ENCODE peak calls at places on chromosome 5, in seven cellular contexts. S is DMS79 treated with DMSO at 0.1 percent for 48 hours, L is naive B cell, V is fibroblast of mammary gland, X is EL, O is HCT116, Z is cerebellar cortex. Y is an unnamed sample.

GRCh38 chr5:65126670-65127069 is 355.1 kb downstream of the ADAMTS6 start:
- DNase-seq in S (no peak), L (no peak), V (no peak), X (no peak), O (no peak), Z (peak), Y (no peak)

GRCh38 chr5:123735384-123735783 is 223.4 kb downstream of the CSNK1G3 start:
- DNase-seq in S (no peak), L (no peak), V (no peak), X (no peak), O (no peak), Z (no peak), Y (no peak)

GRCh38 chr5:42811591-42812392 is at the start of gene SELENOP:
- DNase-seq in S (peak), L (no peak), V (peak), X (no peak), O (peak), Z (peak), Y (no peak)

GRCh38 chr5:95817430-95817829 is 5.1 kb downstream of the GLRX start:
- DNase-seq in S (no peak), L (no peak), V (peak), X (peak), O (no peak), Z (no peak), Y (no peak)

GRCh38 chr5:138978085-138978484 is 103.0 kb upstream of the LRRTM2 start:
- DNase-seq in S (no peak), L (no peak), V (no peak), X (peak), O (no peak), Z (no peak), Y (no peak)

GRCh38 chr5:110159202-110159601 is 469.5 kb downstream of the MAN2A1 start:
- DNase-seq in S (no peak), L (no peak), V (peak), X (peak), O (no peak), Z (no peak), Y (no peak)

GRCh38 chr5:32505718-32506117 is 61.2 kb upstream of the ZFR start:
- DNase-seq in S (no peak), L (no peak), V (peak), X (peak), O (no peak), Z (no peak), Y (peak)

GRCh38 chr5:150529147-150529546 is 21.2 kb downstream of the NDST1 start:
- DNase-seq in S (no peak), L (no peak), V (no peak), X (no peak), O (no peak), Z (no peak), Y (no peak)

GRCh38 chr5:76204713-76205112 is 121.5 kb downstream of the SV2C start:
- DNase-seq in S (no peak), L (no peak), V (peak), X (no peak), O (no peak), Z (peak), Y (no peak)

GRCh38 chr5:15615859-15616258 is 115.9 kb downstream of the FBXL7 start:
- DNase-seq in S (no peak), L (no peak), V (peak), X (no peak), O (no peak), Z (no peak), Y (no peak)

GRCh38 chr5:39624268-39624886 is 199.6 kb upstream of the DAB2 start:
- DNase-seq in S (no peak), L (no peak), V (peak), X (peak), O (peak), Z (no peak), Y (no peak)

GRCh38 chr5:65047948-65048690 is 279.4 kb downstream of the CWC27 start:
- DNase-seq in S (no peak), L (no peak), V (no peak), X (no peak), O (no peak), Z (no peak), Y (no peak)

GRCh38 chr5:119031905-119032304 is 39.0 kb upstream of the DMXL1 start:
- DNase-seq in S (no peak), L (peak), V (peak), X (no peak), O (peak), Z (no peak), Y (no peak)

GRCh38 chr5:179368806-179369529 is 23.7 kb upstream of the ADAMTS2 start:
- DNase-seq in S (no peak), L (no peak), V (no peak), X (no peak), O (no peak), Z (no peak), Y (no peak)

GRCh38 chr5:78845487-78845886 is 139.6 kb downstream of the ARSB start:
- DNase-seq in S (no peak), L (no peak), V (no peak), X (no peak), O (no peak), Z (no peak), Y (no peak)

GRCh38 chr5:153896117-153896516 is 142.6 kb downstream of the FAM114A2 start:
- DNase-seq in S (no peak), L (no peak), V (peak), X (peak), O (no peak), Z (no peak), Y (no peak)

GRCh38 chr5:8417316-8418048 is 548.5 kb downstream of the MTRR start:
- DNase-seq in S (no peak), L (no peak), V (no peak), X (no peak), O (no peak), Z (no peak), Y (no peak)

GRCh38 chr5:35313296-35313695 is 83.0 kb upstream of the PRLR start:
- DNase-seq in S (no peak), L (no peak), V (peak), X (peak), O (no peak), Z (no peak), Y (no peak)

GRCh38 chr5:138032028-138032571 is 779 bp downstream of the FAM13B start:
- DNase-seq in S (peak), L (peak), V (peak), X (peak), O (no peak), Z (peak), Y (no peak)

GRCh38 chr5:1026700-1027621 is 18.4 kb downstream of the NKD2 start:
- DNase-seq in S (no peak), L (no peak), V (no peak), X (no peak), O (no peak), Z (no peak), Y (no peak)

GRCh38 chr5:168076561-168076991 is 214.9 kb upstream of the WWC1 start:
- DNase-seq in S (no peak), L (no peak), V (peak), X (peak), O (peak), Z (peak), Y (no peak)

GRCh38 chr5:172587061-172587405 is 54.0 kb upstream of the NEURL1B start:
- DNase-seq in S (no peak), L (no peak), V (no peak), X (no peak), O (no peak), Z (no peak), Y (no peak)